ENCODE peak calls at places on chromosome 6, in four cellular contexts. K is tibial artery, V is keratinocyte, S is left ventricle myocardium inferior. R is an unnamed sample. For H3K27me3, the result is how much of the 10 kb centered on the place peaks cover.

GRCh38 chr6:166275714-166276166 is 32.5 kb downstream of the PRR18 start:
- DNase-seq in S (peak), K (peak), V (no peak), R (no peak)

GRCh38 chr6:27096834-27097511 is 150.5 kb upstream of the PRSS16 start:
- DNase-seq in S (no peak), V (peak), K (no peak), R (no peak)

GRCh38 chr6:109861946-109862345 is 116.2 kb upstream of the GPR6 start:
- DNase-seq in K (no peak), S (no peak), V (no peak), R (no peak)

GRCh38 chr6:72650081-72650745 is 28.3 kb downstream of the KCNQ5 start:
- DNase-seq in K (no peak), S (no peak), V (no peak), R (no peak)

GRCh38 chr6:85405175-85405852 is 44.6 kb upstream of the NT5E start:
- DNase-seq in K (no peak), S (no peak), V (no peak), R (no peak)

GRCh38 chr6:88301888-88302768 is 136.0 kb upstream of the CNR1 start:
- DNase-seq in V (no peak), K (no peak), S (no peak), R (no peak)

GRCh38 chr6:110103260-110103659 is 76.2 kb downstream of the WASF1 start:
- DNase-seq in K (no peak), V (no peak), S (no peak), R (no peak)

GRCh38 chr6:21953831-21954801 is 342.7 kb downstream of the PRL start:
- DNase-seq in S (no peak), K (no peak), V (no peak), R (no peak)

GRCh38 chr6:125662301-125662700 is 87.1 kb upstream of the HEY2 start:
- DNase-seq in K (no peak), V (no peak), S (no peak), R (no peak)

GRCh38 chr6:134374486-134374885 is 56.6 kb upstream of the SGK1 start:
- DNase-seq in V (no peak), S (no peak), K (peak), R (no peak)

GRCh38 chr6:39496951-39497350 is 174.4 kb upstream of the KCNK16 start:
- DNase-seq in S (peak), K (peak), V (no peak), R (peak)

GRCh38 chr6:83151114-83151513 is 42.0 kb downstream of the PGM3 start:
- DNase-seq in S (no peak), V (no peak), K (no peak), R (no peak)

GRCh38 chr6:90387826-90388225 is 91.2 kb upstream of the BACH2 start:
- DNase-seq in K (no peak), S (no peak), V (no peak), R (no peak)

DNA sequence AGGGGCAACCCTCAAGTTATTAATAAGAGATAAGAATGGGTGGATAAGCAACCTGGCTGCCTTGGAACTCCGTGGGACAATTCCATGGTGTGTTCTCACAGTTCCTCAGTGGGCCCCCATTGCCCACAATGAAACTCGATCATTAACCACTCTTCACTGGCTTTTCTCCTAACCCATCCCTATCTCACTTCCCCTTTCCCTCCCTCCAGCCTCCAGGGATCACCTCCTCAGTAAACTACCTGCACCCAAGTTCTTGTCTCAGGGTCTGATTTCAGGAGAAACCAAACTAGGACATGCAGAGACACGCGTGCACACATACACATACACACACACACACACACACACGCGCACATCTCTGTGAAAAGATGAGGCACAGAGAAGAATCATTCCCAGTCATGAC is 37.7 kb upstream of the FOXP4 start:
- DNase-seq in S (no peak), V (no peak), K (no peak), R (no peak)
- H3K27me3 ChIP-seq in S (half or more), V (under half), K (under half), R (under half)

GRCh38 chr6:30985490-30985889 is 2.0 kb downstream of the MUC21 start:
- DNase-seq in S (no peak), V (no peak), K (no peak), R (no peak)

GRCh38 chr6:30979690-30980089 is 3.8 kb upstream of the MUC21 start:
- DNase-seq in S (no peak), V (no peak), K (no peak), R (no peak)

GRCh38 chr6:30983439-30983838 is at the start of gene MUC21:
- DNase-seq in S (no peak), V (no peak), K (no peak), R (no peak)

GRCh38 chr6:30979076-30979475 is 4.4 kb upstream of the MUC21 start:
- DNase-seq in V (no peak), S (no peak), K (no peak), R (no peak)

DNA sequence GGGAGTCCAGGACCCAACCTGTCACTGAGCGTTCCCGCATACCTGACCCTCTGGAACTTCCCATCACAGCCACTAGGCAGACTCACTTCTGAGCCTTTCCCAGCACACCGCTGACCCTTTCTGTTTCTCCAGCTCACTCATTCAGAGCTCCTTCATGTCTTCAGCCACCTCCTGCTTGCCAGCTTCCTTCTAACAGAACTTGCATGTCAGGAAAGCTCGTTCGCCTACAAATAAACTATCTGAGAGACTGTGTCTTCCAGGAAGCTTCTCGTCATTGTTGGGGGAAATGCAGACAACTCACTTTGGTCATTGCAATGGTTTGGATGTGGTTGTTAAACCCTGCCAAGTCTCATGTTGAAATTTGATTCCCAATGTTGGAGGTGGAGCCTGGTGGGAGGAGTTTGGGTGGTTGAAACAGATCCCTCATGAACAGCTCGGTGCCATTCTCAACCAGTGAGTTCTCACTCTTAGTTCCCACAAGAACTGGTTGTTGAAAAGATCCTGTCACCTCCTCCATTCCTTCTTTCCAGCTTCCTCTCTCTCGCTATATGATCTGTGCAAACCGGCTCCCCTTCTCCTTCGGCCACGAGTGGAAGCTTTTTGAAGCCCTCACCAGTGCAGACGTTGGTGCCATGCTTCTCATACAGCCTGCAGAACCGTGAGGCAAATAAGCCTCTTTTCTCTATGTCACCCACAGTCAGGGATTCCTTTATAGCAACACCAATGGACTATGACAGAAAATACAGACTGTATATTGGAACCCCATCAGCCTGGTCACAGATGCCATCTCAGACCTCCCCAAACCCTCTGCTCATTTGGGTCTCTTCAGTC is 1.4 kb upstream of the MUC21 start:
- DNase-seq in K (peak), S (no peak), V (no peak), R (peak)
- TF ChIP-seq CTCF in K (peak), S (peak), V (peak), R (peak)

GRCh38 chr6:152062476-152062875 is 255.0 kb downstream of the ESR1 start:
- DNase-seq in V (no peak), S (no peak), K (no peak), R (no peak)

GRCh38 chr6:152054441-152054840 is 247.0 kb downstream of the ESR1 start:
- DNase-seq in S (no peak), K (no peak), V (no peak), R (peak)

GRCh38 chr6:152055517-152055916 is 248.0 kb downstream of the ESR1 start:
- DNase-seq in V (no peak), S (no peak), K (no peak), R (no peak)

GRCh38 chr6:152059909-152060308 is 252.4 kb downstream of the ESR1 start:
- DNase-seq in V (no peak), S (no peak), K (no peak), R (no peak)

GRCh38 chr6:152057832-152058498 is 250.5 kb downstream of the ESR1 start:
- DNase-seq in K (no peak), V (no peak), S (no peak), R (no peak)
- H3K4me3 ChIP-seq in K (no peak), V (no peak), S (no peak), R (no peak)

GRCh38 chr6:42047220-42047590 is 3.1 kb upstream of the TAF8 start:
- DNase-seq in K (no peak), S (no peak), V (no peak), R (no peak)
- H3K27me3 ChIP-seq in K (under half), S (under half), V (under half), R (under half)

GRCh38 chr6:49003348-49003747 is 459.7 kb downstream of the MMUT start:
- DNase-seq in S (no peak), K (no peak), V (no peak), R (no peak)

GRCh38 chr6:49001856-49002255 is 461.2 kb downstream of the MMUT start:
- DNase-seq in K (no peak), V (no peak), S (no peak), R (peak)

GRCh38 chr6:49004806-49005205 is 458.2 kb downstream of the MMUT start:
- DNase-seq in K (no peak), S (no peak), V (no peak), R (no peak)
- TF ChIP-seq CTCF in K (no peak), S (no peak), V (no peak), R (no peak)

DNA sequence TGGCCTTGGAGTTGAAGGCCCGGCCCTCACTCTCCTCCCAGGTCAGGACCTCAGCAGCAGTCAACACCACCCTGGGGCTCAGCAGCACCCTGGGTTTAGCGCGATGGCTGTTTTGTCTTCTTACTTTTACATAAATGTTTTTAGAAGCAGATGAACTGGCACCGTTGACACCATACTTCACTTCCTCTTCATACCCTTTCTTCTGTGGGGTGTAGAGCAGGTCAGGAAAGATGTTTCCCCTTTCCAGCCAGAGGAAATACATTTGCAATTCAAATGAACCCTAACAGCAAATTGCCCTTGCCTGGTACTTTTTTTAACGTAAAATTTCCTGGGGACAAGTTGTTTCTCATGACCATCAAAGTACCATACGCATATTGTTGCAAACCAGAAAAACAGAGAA is 54.7 kb upstream of the SNX9 start:
- DNase-seq in K (no peak), S (no peak), V (no peak), R (no peak)
- H3K4me3 ChIP-seq in K (no peak), S (no peak), V (no peak), R (no peak)

GRCh38 chr6:1390805-1391511 is 1.6 kb downstream of the FOXF2 start:
- DNase-seq in V (no peak), K (no peak), S (no peak), R (no peak)
- H3K27me3 ChIP-seq in V (half or more), K (under half), S (half or more), R (under half)